ENCODE peak calls at places on chromosomes 1 and 21, in six cellular contexts. N, H, I, K, C and O are unnamed samples.

GRCh38 chr21:27164208-27165172 is 197.6 kb upstream of the ADAMTS5 start:
- DNase-seq in N (no peak), H (no peak), I (no peak), K (no peak), C (no peak), O (no peak)

GRCh38 chr1:228647523-228648444 is 87.5 kb upstream of the RHOU start:
- DNase-seq in N (peak; percentile 67), H (no peak), I (peak; percentile 86), K (peak; percentile 25), C (no peak), O (peak; percentile 75)

GRCh38 chr1:206117151-206117948 is at the start of gene AVPR1B:
- DNase-seq in N (peak; percentile 78), H (no peak), I (peak; percentile 74), K (peak; percentile 40), C (no peak), O (no peak)

GRCh38 chr1:32741417-32742131 is 39.0 kb upstream of the SYNC start:
- DNase-seq in N (no peak), H (no peak), I (no peak), K (peak; percentile 31), C (no peak), O (no peak)

GRCh38 chr1:36006941-36007500 is 76.1 kb downstream of the AGO3 start:
- DNase-seq in N (no peak), H (no peak), I (no peak), K (no peak), C (no peak), O (no peak)

GRCh38 chr1:158290571-158290935 is 830 bp downstream of the CD1C start:
- DNase-seq in N (no peak), H (no peak), I (no peak), K (no peak), C (no peak), O (no peak)

GRCh38 chr21:26167593-26167992 is 3.0 kb downstream of the APP start:
- DNase-seq in N (no peak), H (no peak), I (no peak), K (no peak), C (no peak), O (no peak)

GRCh38 chr1:115496904-115497527 is 144.8 kb upstream of the VANGL1 start:
- DNase-seq in N (no peak), H (no peak), I (no peak), K (no peak), C (peak; percentile 95), O (no peak)

GRCh38 chr1:7379445-7379971 is 391.6 kb upstream of the VAMP3 start:
- DNase-seq in N (no peak), H (peak; percentile 37), I (peak; percentile 75), K (no peak), C (no peak), O (no peak)

GRCh38 chr1:247935781-247936180 is 11.1 kb downstream of the OR2AJ1 start:
- DNase-seq in N (peak; percentile 28), H (no peak), I (no peak), K (no peak), C (no peak), O (no peak)
- H3K9me3 ChIP-seq in N (no peaks in the 10 kb centered on the region), H (no peaks in the 10 kb centered on the region), I (peaks cover 4% of the 10 kb centered on the region), K (no peaks in the 10 kb centered on the region), C (no peaks in the 10 kb centered on the region), O (peaks cover 4% of the 10 kb centered on the region)

GRCh38 chr1:248406721-248407692 is 4.2 kb downstream of the OR2T1 start:
- DNase-seq in N (no peak), H (no peak), I (no peak), K (no peak), C (no peak), O (no peak)
- H3K9me3 ChIP-seq in N (no peaks in the 10 kb centered on the region), H (peaks cover 4% of the 10 kb centered on the region), I (peaks cover 74% of the 10 kb centered on the region), K (no peaks in the 10 kb centered on the region), C (no peaks in the 10 kb centered on the region), O (peaks cover 10% of the 10 kb centered on the region)

DNA sequence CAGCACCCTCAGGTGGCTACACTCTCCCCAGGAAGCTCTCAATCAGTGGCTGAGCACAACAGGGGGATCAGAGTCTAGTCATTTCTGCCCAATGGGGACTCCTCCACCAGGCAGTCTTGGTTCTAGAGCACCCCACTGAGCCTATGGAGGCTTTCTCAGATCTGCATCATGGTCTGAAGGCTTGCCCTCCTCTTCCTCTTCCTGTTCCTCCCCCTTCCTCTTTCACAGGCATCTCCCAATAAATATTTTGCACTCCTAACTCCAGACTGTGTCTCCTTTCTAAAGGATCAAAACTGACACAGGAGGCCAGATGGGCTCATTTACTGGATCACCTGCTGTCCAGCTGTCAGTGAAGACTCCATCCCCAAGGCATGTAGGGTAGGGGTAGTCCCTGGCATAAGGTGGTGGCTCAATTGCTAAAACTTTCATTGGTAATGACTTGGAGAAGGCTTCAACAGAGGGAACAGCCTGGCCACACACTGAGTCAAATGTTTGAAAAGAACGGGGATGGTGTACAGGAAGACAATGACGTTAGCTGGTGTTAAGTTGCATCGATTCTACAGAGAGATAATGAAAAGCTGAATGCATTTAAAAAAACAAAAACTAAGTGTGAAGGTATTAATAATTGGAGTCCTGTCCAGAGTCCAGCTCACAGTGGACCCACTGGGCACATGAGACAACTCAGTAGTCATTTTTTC is 84.3 kb upstream of the SLC2A1 start:
- DNase-seq in N (no peak), H (no peak), I (no peak), K (no peak), C (no peak), O (no peak)
- H3K9me3 ChIP-seq in N (no peaks in the 10 kb centered on the region), H (no peaks in the 10 kb centered on the region), I (no peaks in the 10 kb centered on the region), K (no peaks in the 10 kb centered on the region), C (no peaks in the 10 kb centered on the region), O (no peaks in the 10 kb centered on the region)

GRCh38 chr1:246513041-246513440 is 6.0 kb upstream of the SMYD3 start:
- DNase-seq in N (no peak), H (no peak), I (no peak), K (no peak), C (no peak), O (no peak)
- H3K9me3 ChIP-seq in N (no peaks in the 10 kb centered on the region), H (peaks cover 6% of the 10 kb centered on the region), I (peaks cover 5% of the 10 kb centered on the region), K (no peaks in the 10 kb centered on the region), C (peaks cover 9% of the 10 kb centered on the region), O (peaks cover 38% of the 10 kb centered on the region)

GRCh38 chr1:232726048-232726779 is 79.0 kb upstream of the MAP10 start:
- DNase-seq in N (no peak), H (no peak), I (peak; percentile 51), K (no peak), C (peak; percentile 64), O (no peak)
- H3K9me3 ChIP-seq in N (no peaks in the 10 kb centered on the region), H (no peaks in the 10 kb centered on the region), I (no peaks in the 10 kb centered on the region), K (no peaks in the 10 kb centered on the region), C (no peaks in the 10 kb centered on the region), O (no peaks in the 10 kb centered on the region)

DNA sequence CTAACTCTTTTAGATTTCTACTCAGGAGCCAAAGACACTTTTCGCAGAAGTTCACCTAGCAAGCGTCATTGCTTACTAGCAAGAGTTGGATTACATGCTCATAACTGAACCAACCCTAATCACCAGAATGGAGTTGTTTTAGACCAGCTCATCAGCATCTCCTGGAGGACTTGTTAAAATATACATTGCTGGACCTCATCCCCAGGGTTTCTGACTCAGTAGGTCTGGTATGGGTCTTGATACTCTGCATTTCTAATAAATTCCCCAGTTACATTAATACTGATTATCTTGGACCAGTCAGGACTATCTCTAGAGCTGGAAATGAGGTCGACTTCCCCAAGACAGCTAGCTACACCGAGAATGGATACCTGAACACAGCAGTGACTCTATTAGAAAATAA is 9.7 kb upstream of the PRDX6 start:
- DNase-seq in N (no peak), H (no peak), I (no peak), K (no peak), C (no peak), O (no peak)
- H3K9me3 ChIP-seq in N (no peaks in the 10 kb centered on the region), H (peaks cover 4% of the 10 kb centered on the region), I (peaks cover 8% of the 10 kb centered on the region), K (no peaks in the 10 kb centered on the region), C (peaks cover 11% of the 10 kb centered on the region), O (no peaks in the 10 kb centered on the region)

GRCh38 chr1:3115275-3116149 is 46.5 kb downstream of the PRDM16 start:
- DNase-seq in N (no peak), H (no peak), I (no peak), K (no peak), C (no peak), O (no peak)

GRCh38 chr1:3113741-3114056 is 44.7 kb downstream of the PRDM16 start:
- DNase-seq in N (no peak), H (no peak), I (no peak), K (no peak), C (no peak), O (no peak)

GRCh38 chr1:3116150-3116510 is 47.1 kb downstream of the PRDM16 start:
- DNase-seq in N (no peak), H (no peak), I (no peak), K (no peak), C (no peak), O (no peak)

GRCh38 chr1:3114131-3114744 is 45.2 kb downstream of the PRDM16 start:
- DNase-seq in N (no peak), H (no peak), I (no peak), K (no peak), C (no peak), O (no peak)

GRCh38 chr1:3114846-3115245 is 45.8 kb downstream of the PRDM16 start:
- DNase-seq in N (no peak), H (no peak), I (no peak), K (no peak), C (no peak), O (no peak)
- H3K9me3 ChIP-seq in N (no peaks in the 10 kb centered on the region), H (no peaks in the 10 kb centered on the region), I (no peaks in the 10 kb centered on the region), K (no peaks in the 10 kb centered on the region), C (no peaks in the 10 kb centered on the region), O (no peaks in the 10 kb centered on the region)

GRCh38 chr1:51290489-51290847 is 39.9 kb downstream of the TTC39A start:
- DNase-seq in N (no peak), H (no peak), I (no peak), K (no peak), C (no peak), O (no peak)

GRCh38 chr1:51288578-51288977 is 41.8 kb downstream of the TTC39A start:
- DNase-seq in N (no peak), H (no peak), I (no peak), K (no peak), C (no peak), O (no peak)

GRCh38 chr1:51293898-51294515 is 36.4 kb downstream of the TTC39A start:
- DNase-seq in N (no peak), H (no peak), I (no peak), K (no peak), C (no peak), O (no peak)

GRCh38 chr1:51287966-51288365 is 42.4 kb downstream of the TTC39A start:
- DNase-seq in N (no peak), H (no peak), I (no peak), K (no peak), C (no peak), O (no peak)

GRCh38 chr1:51289676-51290488 is 40.5 kb downstream of the TTC39A start:
- DNase-seq in N (no peak), H (no peak), I (no peak), K (no peak), C (no peak), O (no peak)
- H3K9me3 ChIP-seq in N (no peaks in the 10 kb centered on the region), H (no peaks in the 10 kb centered on the region), I (no peaks in the 10 kb centered on the region), K (no peaks in the 10 kb centered on the region), C (no peaks in the 10 kb centered on the region), O (no peaks in the 10 kb centered on the region)

DNA sequence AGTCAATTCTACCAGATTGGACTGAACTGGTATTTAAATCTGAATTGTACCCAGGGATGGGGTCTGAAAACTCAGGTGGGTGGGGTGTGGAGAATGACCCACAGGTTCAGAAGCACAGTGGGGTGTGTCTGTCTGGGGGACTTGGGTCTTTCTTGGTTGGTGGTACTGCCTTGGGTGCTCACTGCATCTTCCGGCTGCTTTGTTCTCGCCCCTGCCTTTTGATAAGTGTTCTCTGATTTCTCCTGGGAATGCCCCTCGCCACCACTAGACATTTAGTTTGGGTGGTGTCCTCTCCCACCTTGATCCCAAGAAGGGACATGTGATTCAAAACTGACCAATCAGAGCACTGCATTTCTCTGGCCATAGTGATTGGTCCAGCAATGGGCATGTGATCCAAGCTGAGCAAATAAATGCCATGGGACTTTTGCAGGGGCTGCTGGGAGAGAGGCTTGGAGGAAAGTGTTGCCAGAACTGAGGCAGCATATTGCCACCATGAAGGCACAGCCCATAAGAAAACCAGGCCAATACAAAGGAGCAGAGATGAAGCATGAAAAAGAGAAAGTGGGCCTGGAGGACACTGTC is 270.5 kb downstream of the NPHP4 start:
- DNase-seq in N (no peak), H (no peak), I (peak; percentile 12), K (no peak), C (no peak), O (no peak)
- H3K9me3 ChIP-seq in N (no peaks in the 10 kb centered on the region), H (no peaks in the 10 kb centered on the region), I (no peaks in the 10 kb centered on the region), K (no peaks in the 10 kb centered on the region), C (no peaks in the 10 kb centered on the region), O (no peaks in the 10 kb centered on the region)